ENCODE peak calls at places on chromosomes 5 and 9, in seven cellular contexts. T is HepG2, I is stomach, F is sigmoid colon, C is transverse colon, K is ovary, D is H1. Z is an unnamed sample.

GRCh38 chr5:96374653-96375052 is 58.4 kb downstream of the PCSK1 start:
- DNase-seq in T (no peak), D (no peak), C (no peak), K (no peak), F (no peak), I (no peak), Z (no peak)

GRCh38 chr9:10921671-10922070 is 308.9 kb upstream of the PTPRD start:
- DNase-seq in C (no peak), I (no peak), T (no peak), F (no peak), D (no peak), K (no peak), Z (no peak)

GRCh38 chr9:114930063-114930812 is at the start of gene TNFSF8:
- DNase-seq in D (no peak), F (no peak), K (no peak), I (peak; percentile 36), T (no peak), C (peak; percentile 35), Z (peak; percentile 67)

GRCh38 chr9:110443878-110444245 is 106.2 kb upstream of the TXNDC8 start:
- DNase-seq in F (no peak), I (no peak), K (no peak), D (no peak), T (no peak), C (no peak), Z (no peak)

GRCh38 chr9:93557366-93558137 is 18.8 kb upstream of the PHF2 start:
- DNase-seq in C (no peak), I (no peak), F (no peak), K (no peak), T (no peak), D (no peak), Z (no peak)

GRCh38 chr5:179304466-179304865 is 40.8 kb downstream of the ADAMTS2 start:
- DNase-seq in I (no peak), C (no peak), K (no peak), T (no peak), D (no peak), F (no peak), Z (no peak)

GRCh38 chr5:1010181-1010510 is 1.5 kb downstream of the NKD2 start:
- DNase-seq in C (no peak), I (no peak), K (peak; percentile 3), D (no peak), T (peak; percentile 56), F (peak; percentile 58), Z (no peak)

GRCh38 chr5:1100652-1101574 is 10.9 kb downstream of the SLC12A7 start:
- DNase-seq in K (no peak), C (no peak), T (no peak), F (no peak), I (no peak), D (no peak), Z (peak; percentile 81)

GRCh38 chr9:131747352-131747751 is 7.5 kb upstream of the RAPGEF1 start:
- DNase-seq in K (no peak), F (no peak), I (no peak), D (no peak), C (no peak), T (peak; percentile 77), Z (no peak)

GRCh38 chr5:141826674-141827073 is 51.5 kb downstream of the PCDH1 start:
- DNase-seq in I (no peak), K (no peak), C (no peak), F (no peak), D (no peak), T (no peak), Z (no peak)

GRCh38 chr5:36692791-36693763 is 86.7 kb downstream of the SLC1A3 start:
- DNase-seq in C (peak; percentile 60), K (peak; percentile 63), F (peak; percentile 80), D (peak; percentile 90), I (peak; percentile 72), T (peak; percentile 36), Z (peak; percentile 84)

GRCh38 chr9:71985070-71985956 is 73.9 kb downstream of the C9orf85 start:
- DNase-seq in D (peak; percentile 51), K (no peak), F (no peak), I (no peak), T (peak; percentile 25), C (no peak), Z (no peak)

GRCh38 chr9:75866273-75866871 is 24.1 kb upstream of the PCSK5 start:
- DNase-seq in D (peak; percentile 64), F (no peak), K (peak; percentile 75), T (peak; percentile 27), I (peak; percentile 29), C (peak; percentile 52), Z (no peak)

GRCh38 chr5:169416583-169417196 is 115.8 kb upstream of the SLIT3 start:
- DNase-seq in T (no peak), F (no peak), C (peak; percentile 13), K (peak; percentile 21), D (no peak), I (no peak), Z (peak; percentile 3)

GRCh38 chr5:107393846-107394245 is 276.9 kb downstream of the EFNA5 start:
- DNase-seq in K (no peak), I (no peak), F (no peak), T (no peak), C (no peak), D (no peak), Z (no peak)

GRCh38 chr9:116267021-116267420 is 113.4 kb downstream of the PAPPA start:
- DNase-seq in D (no peak), T (no peak), K (no peak), I (no peak), F (no peak), C (no peak), Z (no peak)

GRCh38 chr9:4828776-4829175 is 36.0 kb downstream of the RCL1 start:
- DNase-seq in F (no peak), D (no peak), C (no peak), K (no peak), T (peak; percentile 49), I (no peak), Z (no peak)

GRCh38 chr9:5073701-5074100 is 88.6 kb downstream of the JAK2 start:
- DNase-seq in F (no peak), K (no peak), I (no peak), C (no peak), D (no peak), T (no peak), Z (no peak)

GRCh38 chr5:38515648-38516047 is 40.8 kb downstream of the LIFR start:
- DNase-seq in F (no peak), K (no peak), I (no peak), C (no peak), T (peak; percentile 17), D (no peak), Z (no peak)

GRCh38 chr5:57832873-57833272 is 350.3 kb upstream of the ACTBL2 start:
- DNase-seq in C (no peak), D (no peak), I (no peak), K (no peak), F (no peak), T (no peak), Z (no peak)
- TF ChIP-seq EP300 in C (no peak), D (no peak), I (no peak), K (no peak), F (no peak), T (no peak), Z (no peak)

GRCh38 chr9:124797343-124798103 is 20.6 kb downstream of the OLFML2A start:
- DNase-seq in F (peak; percentile 91), D (no peak), C (no peak), T (no peak), I (peak; percentile 38), K (peak; percentile 67), Z (no peak)

GRCh38 chr9:124802426-124802825 is 25.5 kb downstream of the OLFML2A start:
- DNase-seq in C (no peak), D (no peak), T (no peak), K (no peak), F (no peak), I (no peak), Z (no peak)

GRCh38 chr9:124800306-124801259 is 23.6 kb downstream of the OLFML2A start:
- DNase-seq in C (peak; percentile 31), K (no peak), D (no peak), F (no peak), T (no peak), I (no peak), Z (peak; percentile 56)

GRCh38 chr9:124801356-124801755 is 24.4 kb downstream of the OLFML2A start:
- DNase-seq in I (no peak), F (no peak), D (no peak), C (no peak), K (no peak), T (no peak), Z (no peak)

DNA sequence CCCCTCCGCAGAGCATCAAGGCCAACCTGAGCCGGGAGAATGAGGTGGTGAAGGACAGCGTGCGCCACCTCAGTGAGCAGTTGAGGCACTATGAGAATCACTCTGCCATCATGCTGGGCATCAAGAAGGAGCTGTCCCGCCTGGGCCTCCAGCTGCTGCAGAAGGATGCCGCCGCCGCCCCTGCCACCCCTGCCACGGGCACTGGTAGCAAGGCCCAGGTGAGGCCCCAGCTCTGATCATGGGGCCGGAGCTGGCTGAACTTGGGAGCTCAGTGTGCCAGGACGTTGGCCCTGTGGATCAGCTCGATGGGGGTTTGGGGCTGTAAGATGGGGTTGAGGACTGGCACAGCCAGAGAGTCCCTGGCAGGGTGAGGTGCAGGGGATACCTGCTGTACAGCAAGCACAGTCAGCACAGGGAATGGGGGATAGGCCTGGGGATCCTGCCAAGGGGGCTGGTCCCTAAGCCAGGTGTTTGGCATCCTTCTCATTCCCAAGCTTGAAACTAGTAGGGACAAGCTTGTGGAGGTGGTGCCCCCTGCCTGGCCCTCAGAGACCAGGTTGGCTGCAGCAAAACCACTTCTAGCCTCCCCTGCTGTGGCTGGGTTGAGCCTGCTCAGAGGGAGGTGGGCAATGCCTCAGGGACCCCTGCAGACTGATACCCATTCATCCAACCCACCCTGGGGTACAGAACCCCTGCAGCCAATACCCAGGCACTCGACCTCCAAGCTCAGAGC is 22.5 kb downstream of the OLFML2A start:
- DNase-seq in K (no peak), F (no peak), C (no peak), T (no peak), I (no peak), D (no peak), Z (no peak)
- TF ChIP-seq POLR2A in K (no peak), F (no peak), C (no peak), T (no peak), I (no peak), D (no peak), Z (no peak)

GRCh38 chr9:69976165-69976564 is 67.5 kb upstream of the MAMDC2 start:
- DNase-seq in D (no peak), T (no peak), F (no peak), C (no peak), I (no peak), K (no peak), Z (no peak)
- TF ChIP-seq EP300 in D (no peak), T (no peak), F (no peak), C (no peak), I (no peak), K (no peak), Z (no peak)

GRCh38 chr9:136338511-136338910 is 11.2 kb downstream of the GPSM1 start:
- DNase-seq in D (no peak), I (no peak), T (no peak), F (no peak), C (no peak), K (no peak), Z (no peak)

GRCh38 chr9:136341042-136341655 is 13.8 kb downstream of the GPSM1 start:
- DNase-seq in C (no peak), K (no peak), D (no peak), I (peak; percentile 41), F (no peak), T (no peak), Z (no peak)

GRCh38 chr9:136340356-136341041 is 13.2 kb downstream of the GPSM1 start:
- DNase-seq in C (no peak), T (no peak), K (no peak), F (no peak), D (no peak), I (no peak), Z (peak; percentile 78)

GRCh38 chr9:136339173-136339957 is 12.0 kb downstream of the GPSM1 start:
- DNase-seq in F (no peak), D (peak; percentile 89), C (peak; percentile 79), I (peak; percentile 85), T (peak; percentile 62), K (no peak), Z (peak; percentile 96)

GRCh38 chr9:136339958-136340310 is 12.6 kb downstream of the GPSM1 start:
- DNase-seq in F (no peak), T (no peak), K (no peak), C (no peak), I (no peak), D (no peak), Z (peak; percentile 44)
- TF ChIP-seq POLR2A in F (no peak), T (no peak), K (no peak), C (no peak), I (no peak), D (no peak), Z (no peak)

Z was measured in upper lobe of left lung.